ENCODE peak calls at places on chromosome 21, in seven cellular contexts. One of them, this sample, is unnamed.

GRCh38 chr21:28991861-28992525 is 684 bp downstream of the LTN1 start:
- DNase-seq in sigmoid colon: no peak
- DNase-seq in PC-9: no peak
- DNase-seq in heart left ventricle: no peak
- DNase-seq in fibroblast of mammary gland: no peak
- DNase-seq in gastrocnemius medialis: no peak
- DNase-seq in upper lobe of right lung: no peak
- DNase-seq in this sample: no peak

GRCh38 chr21:42923553-42924432 is 1.6 kb downstream of the ERVH48-1 start:
- DNase-seq in sigmoid colon: peak; percentile 90
- DNase-seq in PC-9: peak; percentile 70
- DNase-seq in heart left ventricle: peak; percentile 59
- DNase-seq in fibroblast of mammary gland: peak; percentile 86
- DNase-seq in gastrocnemius medialis: peak; percentile 64
- DNase-seq in upper lobe of right lung: peak; percentile 69
- DNase-seq in this sample: peak; percentile 70

GRCh38 chr21:25862596-25862995 is 127.8 kb downstream of the GABPA start:
- DNase-seq in sigmoid colon: no peak
- DNase-seq in PC-9: no peak
- DNase-seq in heart left ventricle: no peak
- DNase-seq in fibroblast of mammary gland: peak; percentile 47
- DNase-seq in gastrocnemius medialis: no peak
- DNase-seq in upper lobe of right lung: no peak
- DNase-seq in this sample: no peak

GRCh38 chr21:25837545-25838263 is 102.9 kb downstream of the GABPA start:
- DNase-seq in sigmoid colon: no peak
- DNase-seq in PC-9: no peak
- DNase-seq in heart left ventricle: no peak
- DNase-seq in fibroblast of mammary gland: peak; percentile 38
- DNase-seq in gastrocnemius medialis: no peak
- DNase-seq in upper lobe of right lung: no peak
- DNase-seq in this sample: no peak

GRCh38 chr21:25441835-25442234 is 165.4 kb downstream of the MRPL39 start:
- DNase-seq in sigmoid colon: no peak
- DNase-seq in PC-9: no peak
- DNase-seq in heart left ventricle: no peak
- DNase-seq in fibroblast of mammary gland: no peak
- DNase-seq in gastrocnemius medialis: no peak
- DNase-seq in upper lobe of right lung: no peak
- DNase-seq in this sample: no peak

GRCh38 chr21:25936776-25937175 is 202.0 kb downstream of the GABPA start:
- DNase-seq in sigmoid colon: no peak
- DNase-seq in PC-9: no peak
- DNase-seq in heart left ventricle: no peak
- DNase-seq in fibroblast of mammary gland: peak; percentile 40
- DNase-seq in gastrocnemius medialis: no peak
- DNase-seq in upper lobe of right lung: no peak
- DNase-seq in this sample: no peak

GRCh38 chr21:36188081-36188681 is 31.6 kb downstream of the DOP1B start:
- DNase-seq in sigmoid colon: no peak
- DNase-seq in PC-9: peak; percentile 81
- DNase-seq in heart left ventricle: peak; percentile 88
- DNase-seq in fibroblast of mammary gland: no peak
- DNase-seq in gastrocnemius medialis: peak; percentile 95
- DNase-seq in upper lobe of right lung: peak; percentile 68
- DNase-seq in this sample: no peak

GRCh38 chr21:15241997-15242767 is 177.4 kb upstream of the NRIP1 start:
- DNase-seq in sigmoid colon: no peak
- DNase-seq in PC-9: no peak
- DNase-seq in heart left ventricle: no peak
- DNase-seq in fibroblast of mammary gland: no peak
- DNase-seq in gastrocnemius medialis: no peak
- DNase-seq in upper lobe of right lung: no peak
- DNase-seq in this sample: no peak

GRCh38 chr21:35475006-35475405 is 425.9 kb upstream of the RUNX1 start:
- DNase-seq in sigmoid colon: no peak
- DNase-seq in PC-9: no peak
- DNase-seq in heart left ventricle: no peak
- DNase-seq in fibroblast of mammary gland: peak; percentile 52
- DNase-seq in gastrocnemius medialis: no peak
- DNase-seq in upper lobe of right lung: no peak
- DNase-seq in this sample: no peak

GRCh38 chr21:17463441-17463840 is 49.4 kb upstream of the CXADR start:
- DNase-seq in sigmoid colon: no peak
- DNase-seq in PC-9: no peak
- DNase-seq in heart left ventricle: no peak
- DNase-seq in fibroblast of mammary gland: peak; percentile 98
- DNase-seq in gastrocnemius medialis: no peak
- DNase-seq in upper lobe of right lung: no peak
- DNase-seq in this sample: peak; percentile 67

DNA sequence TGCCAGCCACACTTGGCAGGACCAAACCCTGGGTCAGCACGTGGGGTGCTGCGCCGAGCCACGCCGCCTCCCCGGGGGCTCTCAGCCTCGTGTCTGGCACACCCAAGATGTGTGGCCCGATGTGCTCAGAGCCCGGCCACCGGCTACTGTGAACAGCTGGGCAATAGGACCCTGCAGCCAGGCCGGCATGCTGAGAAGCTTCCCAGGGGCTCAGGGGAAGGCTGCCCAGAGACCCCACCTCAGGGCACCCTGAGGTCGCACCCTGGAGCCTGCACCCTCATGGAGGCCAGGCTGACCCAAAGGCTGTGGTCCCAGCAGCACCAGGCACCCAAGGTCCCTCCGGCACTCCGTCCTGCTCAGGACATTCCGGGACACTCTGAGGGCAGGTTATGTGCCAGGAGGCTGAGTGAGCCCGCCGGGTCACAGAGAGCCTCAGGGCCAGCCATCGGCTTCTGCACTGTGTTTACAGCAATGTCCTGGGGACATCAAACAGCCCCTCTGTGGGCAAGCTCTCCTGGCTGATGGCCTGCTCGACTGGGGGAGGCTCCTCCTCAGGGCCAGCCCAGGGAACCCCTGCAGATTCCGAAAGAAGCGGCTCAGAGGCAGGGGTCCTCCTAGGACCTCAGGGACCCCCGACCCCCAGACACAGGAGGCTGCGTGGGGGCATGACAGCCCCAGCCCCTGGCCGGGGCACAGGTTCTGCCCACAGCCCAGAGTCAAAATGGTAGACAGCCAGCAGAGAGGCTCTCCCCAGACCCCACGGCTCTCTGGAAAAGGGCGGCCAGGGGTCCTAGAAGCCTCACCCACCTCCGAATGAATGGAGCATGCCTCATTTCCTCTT is 8.3 kb downstream of the SLC19A1 start:
- DNase-seq in sigmoid colon: peak; percentile 62
- DNase-seq in PC-9: no peak
- DNase-seq in heart left ventricle: peak; percentile 58
- DNase-seq in fibroblast of mammary gland: no peak
- DNase-seq in gastrocnemius medialis: peak; percentile 10
- DNase-seq in upper lobe of right lung: peak; percentile 64
- DNase-seq in this sample: no peak
- H3K4me3 ChIP-seq in sigmoid colon: no peak overlapping the region
- H3K4me3 ChIP-seq in PC-9: no peak overlapping the region
- H3K4me3 ChIP-seq in heart left ventricle: no peak overlapping the region
- H3K4me3 ChIP-seq in fibroblast of mammary gland: no peak overlapping the region
- H3K4me3 ChIP-seq in gastrocnemius medialis: no peak overlapping the region
- H3K4me3 ChIP-seq in upper lobe of right lung: no peak overlapping the region
- H3K4me3 ChIP-seq in this sample: no peak overlapping the region

DNA sequence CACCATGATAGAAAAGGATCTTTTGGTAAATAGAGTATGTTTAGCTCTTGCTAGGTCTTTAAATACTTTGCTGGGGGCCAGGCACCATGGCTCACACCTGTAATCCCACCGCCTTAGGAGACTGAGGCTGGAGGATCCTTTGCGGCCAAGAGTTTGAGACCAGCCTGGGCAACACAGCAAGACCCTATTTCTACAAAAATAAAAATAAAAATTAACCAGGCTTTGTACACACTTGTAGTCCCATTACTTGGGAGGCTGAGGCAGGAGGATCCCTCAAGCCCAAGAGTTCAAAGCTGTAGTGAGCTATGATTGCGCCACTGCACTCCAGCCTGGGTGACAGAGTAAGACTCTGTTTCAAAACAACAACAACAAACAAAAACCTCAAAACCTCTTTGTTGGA is 1.1 kb upstream of the KCNE2 start:
- DNase-seq in sigmoid colon: no peak
- DNase-seq in PC-9: no peak
- DNase-seq in heart left ventricle: no peak
- DNase-seq in fibroblast of mammary gland: no peak
- DNase-seq in gastrocnemius medialis: no peak
- DNase-seq in upper lobe of right lung: no peak
- DNase-seq in this sample: no peak
- TF ChIP-seq CTCF in sigmoid colon: no peak
- TF ChIP-seq CTCF in PC-9: no peak
- TF ChIP-seq CTCF in heart left ventricle: no peak
- TF ChIP-seq CTCF in fibroblast of mammary gland: no peak
- TF ChIP-seq CTCF in gastrocnemius medialis: no peak
- TF ChIP-seq CTCF in upper lobe of right lung: no peak
- TF ChIP-seq CTCF in this sample: no peak

GRCh38 chr21:41802185-41802584 is 35.3 kb upstream of the RIPK4 start:
- DNase-seq in sigmoid colon: no peak
- DNase-seq in PC-9: no peak
- DNase-seq in heart left ventricle: no peak
- DNase-seq in fibroblast of mammary gland: no peak
- DNase-seq in gastrocnemius medialis: no peak
- DNase-seq in upper lobe of right lung: no peak
- DNase-seq in this sample: no peak
- H3K4me3 ChIP-seq in sigmoid colon: no peak overlapping the region
- H3K4me3 ChIP-seq in PC-9: no peak overlapping the region
- H3K4me3 ChIP-seq in heart left ventricle: no peak overlapping the region
- H3K4me3 ChIP-seq in fibroblast of mammary gland: no peak overlapping the region
- H3K4me3 ChIP-seq in gastrocnemius medialis: no peak overlapping the region
- H3K4me3 ChIP-seq in upper lobe of right lung: no peak overlapping the region
- H3K4me3 ChIP-seq in this sample: no peak overlapping the region

GRCh38 chr21:39221997-39222486 is 38.8 kb upstream of the PSMG1 start:
- DNase-seq in sigmoid colon: no peak
- DNase-seq in PC-9: no peak
- DNase-seq in heart left ventricle: no peak
- DNase-seq in fibroblast of mammary gland: no peak
- DNase-seq in gastrocnemius medialis: no peak
- DNase-seq in upper lobe of right lung: no peak
- DNase-seq in this sample: no peak
- TF ChIP-seq CTCF in sigmoid colon: no peak
- TF ChIP-seq CTCF in PC-9: no peak
- TF ChIP-seq CTCF in heart left ventricle: no peak
- TF ChIP-seq CTCF in fibroblast of mammary gland: no peak
- TF ChIP-seq CTCF in gastrocnemius medialis: no peak
- TF ChIP-seq CTCF in upper lobe of right lung: no peak
- TF ChIP-seq CTCF in this sample: no peak

GRCh38 chr21:37861561-37861960 is 54.7 kb downstream of the KCNJ6 start:
- DNase-seq in sigmoid colon: no peak
- DNase-seq in PC-9: no peak
- DNase-seq in heart left ventricle: no peak
- DNase-seq in fibroblast of mammary gland: no peak
- DNase-seq in gastrocnemius medialis: no peak
- DNase-seq in upper lobe of right lung: no peak
- DNase-seq in this sample: no peak

GRCh38 chr21:37860416-37860815 is 55.8 kb downstream of the KCNJ6 start:
- DNase-seq in sigmoid colon: no peak
- DNase-seq in PC-9: no peak
- DNase-seq in heart left ventricle: no peak
- DNase-seq in fibroblast of mammary gland: no peak
- DNase-seq in gastrocnemius medialis: no peak
- DNase-seq in upper lobe of right lung: no peak
- DNase-seq in this sample: no peak

DNA sequence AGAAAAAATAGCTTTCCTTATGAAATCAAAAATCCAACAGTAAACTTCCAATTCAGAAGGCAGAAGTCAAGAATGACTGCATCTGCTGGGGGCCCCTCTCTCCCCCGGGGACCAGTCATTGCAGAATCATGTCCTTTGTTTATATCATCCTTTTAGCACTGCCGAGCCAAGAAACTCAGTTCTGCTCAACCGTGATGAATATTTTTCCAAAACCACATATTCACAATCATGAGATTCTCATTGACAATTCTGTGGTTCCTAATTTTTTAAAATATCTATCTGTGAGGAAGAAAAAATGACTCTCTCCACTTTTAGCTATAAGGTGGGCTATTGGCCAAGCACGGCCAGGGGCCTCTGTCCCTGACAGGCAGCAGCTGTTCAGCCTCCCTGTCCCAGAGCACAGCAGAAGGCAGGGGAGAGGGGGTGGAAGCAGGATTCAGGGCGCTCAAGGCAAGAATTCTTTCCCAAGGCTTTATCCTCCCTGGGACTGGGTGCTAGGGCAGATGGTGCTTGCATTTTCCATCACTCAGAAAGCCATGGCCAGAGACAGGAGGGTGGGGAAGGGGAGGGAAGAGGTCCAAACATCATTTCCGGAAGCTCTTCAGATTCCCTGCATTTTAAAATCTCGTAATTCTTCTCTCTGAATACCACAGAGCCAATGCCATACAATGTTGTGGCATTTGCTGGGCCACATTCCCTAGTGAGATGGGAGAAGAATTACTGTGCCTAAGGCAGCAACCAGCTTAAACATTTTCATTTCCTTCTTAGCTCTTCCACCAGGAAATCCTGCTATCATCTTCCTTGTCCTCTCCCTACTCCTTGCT is 60.5 kb downstream of the KCNJ6 start:
- DNase-seq in sigmoid colon: no peak
- DNase-seq in PC-9: no peak
- DNase-seq in heart left ventricle: no peak
- DNase-seq in fibroblast of mammary gland: peak; percentile 45
- DNase-seq in gastrocnemius medialis: no peak
- DNase-seq in upper lobe of right lung: no peak
- DNase-seq in this sample: no peak
- H3K4me3 ChIP-seq in sigmoid colon: no peak overlapping the region
- H3K4me3 ChIP-seq in PC-9: no peak overlapping the region
- H3K4me3 ChIP-seq in heart left ventricle: no peak overlapping the region
- H3K4me3 ChIP-seq in fibroblast of mammary gland: no peak overlapping the region
- H3K4me3 ChIP-seq in gastrocnemius medialis: no peak overlapping the region
- H3K4me3 ChIP-seq in upper lobe of right lung: no peak overlapping the region
- H3K4me3 ChIP-seq in this sample: no peak overlapping the region

GRCh38 chr21:32562426-32562825 is 22.9 kb downstream of the TCP10L start:
- DNase-seq in sigmoid colon: no peak
- DNase-seq in PC-9: no peak
- DNase-seq in heart left ventricle: peak; percentile 59
- DNase-seq in fibroblast of mammary gland: peak; percentile 84
- DNase-seq in gastrocnemius medialis: no peak
- DNase-seq in upper lobe of right lung: no peak
- DNase-seq in this sample: peak; percentile 10
- TF ChIP-seq CTCF in sigmoid colon: no peak
- TF ChIP-seq CTCF in PC-9: no peak
- TF ChIP-seq CTCF in heart left ventricle: peak; percentile 66
- TF ChIP-seq CTCF in fibroblast of mammary gland: peak; percentile 66
- TF ChIP-seq CTCF in gastrocnemius medialis: no peak
- TF ChIP-seq CTCF in upper lobe of right lung: peak; percentile 45
- TF ChIP-seq CTCF in this sample: peak; percentile 47

GRCh38 chr21:45634511-45635183 is 8.9 kb upstream of the PCBP3 start:
- DNase-seq in sigmoid colon: no peak
- DNase-seq in PC-9: no peak
- DNase-seq in heart left ventricle: no peak
- DNase-seq in fibroblast of mammary gland: peak; percentile 59
- DNase-seq in gastrocnemius medialis: no peak
- DNase-seq in upper lobe of right lung: no peak
- DNase-seq in this sample: no peak
- H3K4me3 ChIP-seq in sigmoid colon: no peak overlapping the region
- H3K4me3 ChIP-seq in PC-9: no peak overlapping the region
- H3K4me3 ChIP-seq in heart left ventricle: no peak overlapping the region
- H3K4me3 ChIP-seq in fibroblast of mammary gland: peak overlapping the region; percentile 15
- H3K4me3 ChIP-seq in gastrocnemius medialis: no peak overlapping the region
- H3K4me3 ChIP-seq in upper lobe of right lung: no peak overlapping the region
- H3K4me3 ChIP-seq in this sample: no peak overlapping the region

This sample was measured in kidney epithelial cell.